ENCODE peak calls at places on chromosomes 6 and 20, in four cellular contexts. R, H, B and F are unnamed samples.

GRCh38 chr6:57089265-57089664 is 723 bp upstream of the ZNF451 start:
- DNase-seq in B (no peak), R (no peak), H (no peak), F (no peak)

GRCh38 chr6:38284772-38285406 is 354.8 kb downstream of the BTBD9 start:
- DNase-seq in B (no peak), H (no peak), R (peak), F (no peak)

GRCh38 chr6:35203152-35203670 is 10.5 kb upstream of the SCUBE3 start:
- DNase-seq in R (no peak), H (no peak), B (no peak), F (no peak)

GRCh38 chr6:22145823-22146379 is 150.9 kb downstream of the PRL start:
- DNase-seq in B (no peak), H (peak), R (no peak), F (no peak)

GRCh38 chr20:59645316-59645715 is 41.0 kb downstream of the PHACTR3 start:
- DNase-seq in H (no peak), B (no peak), R (no peak), F (no peak)

GRCh38 chr6:35919827-35920751 is 809 bp downstream of the SRPK1 start:
- DNase-seq in R (peak), H (peak), B (no peak), F (peak)

GRCh38 chr6:11146117-11146826 is 34.7 kb upstream of the ERVFRD-1 start:
- DNase-seq in B (no peak), H (no peak), R (no peak), F (no peak)

GRCh38 chr6:157177731-157178336 is 145.5 kb downstream of the TMEM242 start:
- DNase-seq in B (no peak), R (no peak), H (no peak), F (peak)

GRCh38 chr6:6942826-6943225 is 164.9 kb upstream of the RREB1 start:
- DNase-seq in R (no peak), B (peak), H (no peak), F (no peak)

GRCh38 chr6:148751233-148751632 is 4.4 kb downstream of the UST start:
- DNase-seq in B (no peak), H (no peak), R (no peak), F (no peak)

GRCh38 chr6:126447367-126447766 is 107.5 kb downstream of the CENPW start:
- DNase-seq in R (no peak), B (no peak), H (no peak), F (no peak)

GRCh38 chr20:59850018-59850641 is 83.3 kb downstream of the SYCP2 start:
- DNase-seq in R (peak), H (peak), B (peak), F (peak)

GRCh38 chr6:150881911-150882481 is 16.5 kb downstream of the MTHFD1L start:
- DNase-seq in H (no peak), B (no peak), R (no peak), F (peak)

GRCh38 chr6:106716966-106717365 is 87.6 kb downstream of the QRSL1 start:
- DNase-seq in H (no peak), R (no peak), B (no peak), F (no peak)

GRCh38 chr6:49550413-49551125 is at the start of gene C6orf141:
- DNase-seq in H (peak), R (no peak), B (no peak), F (no peak)

GRCh38 chr20:32631916-32632460 is 41.8 kb downstream of the C20orf203 start:
- DNase-seq in H (no peak), B (no peak), R (peak), F (no peak)

GRCh38 chr6:138815797-138816528 is 20.1 kb downstream of the ECT2L start:
- DNase-seq in H (peak), R (peak), B (no peak), F (peak)

GRCh38 chr6:149897015-149897697 is 757 bp downstream of the RAET1E start:
- DNase-seq in R (no peak), B (no peak), H (no peak), F (no peak)

GRCh38 chr6:87065117-87065516 is 29.8 kb downstream of the CGA start:
- DNase-seq in H (no peak), B (no peak), R (no peak), F (no peak)

GRCh38 chr20:43508106-43508505 is 609 bp downstream of the L3MBTL1 start:
- DNase-seq in B (no peak), R (peak), H (no peak), F (no peak)

GRCh38 chr20:34055290-34055689 is 56.8 kb downstream of the EIF2S2 start:
- DNase-seq in R (no peak), B (no peak), H (no peak), F (no peak)

GRCh38 chr6:90346729-90347128 is 50.1 kb upstream of the BACH2 start:
- DNase-seq in H (no peak), R (no peak), B (no peak), F (no peak)

GRCh38 chr6:100454571-100455229 is 10.0 kb downstream of the SIM1 start:
- DNase-seq in R (no peak), H (no peak), B (no peak), F (no peak)

GRCh38 chr20:11247059-11247630 is 573.3 kb upstream of the JAG1 start:
- DNase-seq in B (no peak), R (no peak), H (no peak), F (no peak)

DNA sequence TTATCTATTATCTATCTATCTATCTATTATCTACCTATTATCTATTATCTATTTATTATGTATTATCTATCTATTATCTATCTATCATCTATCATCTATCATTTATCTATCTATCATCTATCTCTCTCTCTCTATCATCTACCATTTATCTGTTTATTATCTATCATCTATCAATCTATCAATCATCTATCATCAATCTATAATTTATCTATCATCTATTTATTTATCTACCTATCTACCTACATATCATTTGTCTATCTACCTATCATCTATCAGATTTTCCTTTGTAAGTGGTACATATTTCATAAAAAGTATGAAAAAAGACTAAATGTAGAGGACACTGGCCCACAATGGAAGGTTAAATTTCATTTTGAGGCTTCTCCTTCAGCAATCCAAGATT is 212.1 kb upstream of the EXOC2 start:
- DNase-seq in R (no peak), B (no peak), H (no peak), F (no peak)
- TF ChIP-seq TARDBP in R (no peak), B (no peak), H (no peak), F (no peak)

DNA sequence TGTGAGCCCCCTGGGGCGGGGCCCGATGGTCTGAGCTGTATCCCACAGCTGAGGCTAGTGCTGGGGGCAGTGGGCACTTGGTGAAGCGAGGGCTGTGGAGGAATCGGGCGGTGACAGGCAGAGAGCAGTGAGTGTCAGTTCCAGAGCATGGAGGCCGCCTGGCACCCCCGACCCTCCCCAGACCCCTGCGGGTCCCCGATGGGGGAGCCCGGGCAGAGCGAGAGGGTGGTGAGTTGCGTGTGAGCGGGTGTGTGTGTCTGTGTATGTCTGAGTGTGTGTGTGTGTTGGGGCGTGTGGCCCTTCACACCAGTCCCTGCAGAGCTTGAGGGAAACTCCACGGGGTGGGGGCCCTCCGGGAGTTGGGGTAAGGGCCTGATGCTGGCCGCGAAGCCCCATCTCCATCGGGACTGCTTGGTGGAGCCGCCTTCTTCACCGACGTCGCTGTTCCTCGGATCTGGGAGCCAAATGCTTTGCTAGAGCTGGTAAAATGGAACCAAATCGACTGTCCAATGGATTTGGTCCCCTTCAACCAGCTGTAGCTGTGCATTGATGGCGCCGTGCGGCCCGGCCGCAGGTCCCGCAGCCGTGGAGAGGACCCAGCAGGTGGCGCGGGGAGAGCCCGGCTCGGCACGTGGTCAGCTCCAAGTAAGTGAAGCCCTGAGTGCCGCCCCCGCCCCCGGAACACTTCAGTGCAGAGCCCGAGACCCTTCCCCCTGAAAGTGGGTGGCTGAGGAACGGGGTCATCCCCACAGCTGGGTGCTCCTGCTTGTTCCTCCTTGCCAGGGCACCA is 77.7 kb upstream of the SLCO4A1 start:
- DNase-seq in R (no peak), H (no peak), B (no peak), F (no peak)
- TF ChIP-seq TARDBP in R (no peak), H (no peak), B (no peak), F (no peak)

GRCh38 chr20:5149892-5150225 is 23.1 kb downstream of the CDS2 start:
- DNase-seq in B (no peak), H (no peak), R (no peak), F (no peak)
- TF ChIP-seq TARDBP in B (no peak), H (no peak), R (no peak), F (no peak)

GRCh38 chr6:123091091-123091895 is 95.3 kb downstream of the CLVS2 start:
- DNase-seq in H (peak), B (no peak), R (no peak), F (peak)
- TF ChIP-seq TARDBP in H (no peak), B (no peak), R (no peak), F (no peak)

DNA sequence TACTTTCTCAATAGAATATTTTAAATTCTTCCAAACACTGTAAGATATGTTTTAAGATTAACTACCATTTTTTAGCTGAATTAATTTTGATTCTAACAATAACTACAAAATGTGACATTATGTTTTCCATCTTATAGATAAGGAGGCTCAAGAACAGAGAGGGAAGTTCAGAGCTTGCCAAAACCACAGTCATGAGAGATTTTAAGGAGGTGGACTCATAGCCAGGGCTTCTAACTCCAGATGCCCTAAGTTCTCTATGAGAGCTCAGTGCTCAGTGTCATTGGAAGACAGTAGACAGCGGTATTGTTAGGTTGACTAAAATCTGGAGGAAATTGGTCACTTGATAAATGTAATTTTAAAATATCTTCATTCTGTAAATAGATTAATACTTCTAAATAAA is 144.2 kb downstream of the PACRG start:
- DNase-seq in H (no peak), B (no peak), R (no peak), F (no peak)
- TF ChIP-seq TARDBP in H (no peak), B (no peak), R (no peak), F (no peak)